ENCODE peak calls at places on chromosomes 3 and 15, in five cellular contexts. One of them, this sample, is unnamed.

GRCh38 chr3:48135773-48136495 is 52.3 kb downstream of the CDC25A start:
- DNase-seq in AG10803: peak; percentile 16
- DNase-seq in left ventricle myocardium inferior: no peak
- DNase-seq in cardiac muscle cell: peak; percentile 20
- DNase-seq in cardiac fibroblast: no peak
- DNase-seq in this sample: no peak

GRCh38 chr3:145776782-145777408 is 384.1 kb downstream of the PLOD2 start:
- DNase-seq in cardiac fibroblast: peak; percentile 86
- DNase-seq in cardiac muscle cell: peak; percentile 86
- DNase-seq in left ventricle myocardium inferior: no peak
- DNase-seq in AG10803: peak; percentile 71
- DNase-seq in this sample: peak; percentile 78

GRCh38 chr15:45573961-45574629 is 13.1 kb upstream of the BLOC1S6 start:
- DNase-seq in cardiac fibroblast: peak; percentile 8
- DNase-seq in left ventricle myocardium inferior: no peak
- DNase-seq in AG10803: peak; percentile 5
- DNase-seq in cardiac muscle cell: peak; percentile 6
- DNase-seq in this sample: peak; percentile 20

GRCh38 chr3:147002721-147003120 is 397.6 kb upstream of the PLSCR5 start:
- DNase-seq in cardiac muscle cell: no peak
- DNase-seq in cardiac fibroblast: no peak
- DNase-seq in left ventricle myocardium inferior: no peak
- DNase-seq in AG10803: peak; percentile 74
- DNase-seq in this sample: no peak

GRCh38 chr3:115922681-115923347 is 299.5 kb downstream of the GAP43 start:
- DNase-seq in left ventricle myocardium inferior: no peak
- DNase-seq in cardiac fibroblast: peak; percentile 55
- DNase-seq in AG10803: peak; percentile 49
- DNase-seq in cardiac muscle cell: peak; percentile 48
- DNase-seq in this sample: peak; percentile 30

GRCh38 chr15:39784125-39784524 is 1.5 kb upstream of the FSIP1 start:
- DNase-seq in left ventricle myocardium inferior: no peak
- DNase-seq in AG10803: no peak
- DNase-seq in cardiac muscle cell: peak; percentile 21
- DNase-seq in cardiac fibroblast: no peak
- DNase-seq in this sample: peak; percentile 37

GRCh38 chr3:39639344-39640236 is 169.8 kb upstream of the MYRIP start:
- DNase-seq in cardiac muscle cell: peak; percentile 94
- DNase-seq in cardiac fibroblast: peak; percentile 88
- DNase-seq in left ventricle myocardium inferior: no peak
- DNase-seq in AG10803: peak; percentile 90
- DNase-seq in this sample: peak; percentile 92

GRCh38 chr3:95711789-95712188 is 1102.6 kb upstream of the EPHA6 start:
- DNase-seq in left ventricle myocardium inferior: no peak
- DNase-seq in cardiac muscle cell: no peak
- DNase-seq in cardiac fibroblast: no peak
- DNase-seq in AG10803: no peak
- DNase-seq in this sample: no peak

GRCh38 chr3:194270627-194271458 is 80.3 kb downstream of the CPN2 start:
- DNase-seq in cardiac fibroblast: peak; percentile 86
- DNase-seq in AG10803: peak; percentile 54
- DNase-seq in cardiac muscle cell: peak; percentile 75
- DNase-seq in left ventricle myocardium inferior: peak; percentile 89
- DNase-seq in this sample: peak; percentile 39

GRCh38 chr3:65901236-65901635 is 137.5 kb downstream of the MAGI1 start:
- DNase-seq in cardiac fibroblast: peak; percentile 13
- DNase-seq in AG10803: peak; percentile 46
- DNase-seq in left ventricle myocardium inferior: no peak
- DNase-seq in cardiac muscle cell: peak; percentile 36
- DNase-seq in this sample: no peak

GRCh38 chr3:9600597-9600996 is 47.0 kb upstream of the LHFPL4 start:
- DNase-seq in AG10803: no peak
- DNase-seq in cardiac fibroblast: peak; percentile 35
- DNase-seq in cardiac muscle cell: peak; percentile 30
- DNase-seq in left ventricle myocardium inferior: peak; percentile 50
- DNase-seq in this sample: no peak

GRCh38 chr15:28262438-28262837 is 59.5 kb downstream of the HERC2 start:
- DNase-seq in AG10803: no peak
- DNase-seq in left ventricle myocardium inferior: no peak
- DNase-seq in cardiac fibroblast: no peak
- DNase-seq in cardiac muscle cell: no peak
- DNase-seq in this sample: no peak

GRCh38 chr15:77554306-77555080 is 78.2 kb downstream of the LINGO1 start:
- DNase-seq in AG10803: no peak
- DNase-seq in cardiac fibroblast: no peak
- DNase-seq in cardiac muscle cell: no peak
- DNase-seq in left ventricle myocardium inferior: no peak
- DNase-seq in this sample: no peak

GRCh38 chr3:194043516-194043915 is 92.4 kb upstream of the HES1 start:
- DNase-seq in left ventricle myocardium inferior: no peak
- DNase-seq in cardiac muscle cell: peak; percentile 52
- DNase-seq in cardiac fibroblast: peak; percentile 38
- DNase-seq in AG10803: peak; percentile 55
- DNase-seq in this sample: peak; percentile 23

GRCh38 chr3:154105218-154105975 is 15.8 kb upstream of the ARHGEF26 start:
- DNase-seq in left ventricle myocardium inferior: no peak
- DNase-seq in cardiac muscle cell: no peak
- DNase-seq in AG10803: no peak
- DNase-seq in cardiac fibroblast: peak; percentile 10
- DNase-seq in this sample: no peak

GRCh38 chr3:194537732-194538247 is 51.0 kb upstream of the ATP13A3 start:
- DNase-seq in AG10803: peak; percentile 83
- DNase-seq in cardiac muscle cell: peak; percentile 71
- DNase-seq in left ventricle myocardium inferior: no peak
- DNase-seq in cardiac fibroblast: peak; percentile 74
- DNase-seq in this sample: peak; percentile 54

GRCh38 chr3:13229291-13229949 is 156.2 kb upstream of the IQSEC1 start:
- DNase-seq in AG10803: no peak
- DNase-seq in left ventricle myocardium inferior: no peak
- DNase-seq in cardiac fibroblast: peak; percentile 14
- DNase-seq in cardiac muscle cell: peak; percentile 15
- DNase-seq in this sample: peak; percentile 65
- TF ChIP-seq CTCF in AG10803: peak; percentile 41
- TF ChIP-seq CTCF in left ventricle myocardium inferior: peak; percentile 33
- TF ChIP-seq CTCF in cardiac fibroblast: no peak
- TF ChIP-seq CTCF in cardiac muscle cell: peak; percentile 37
- TF ChIP-seq CTCF in this sample: peak; percentile 39

DNA sequence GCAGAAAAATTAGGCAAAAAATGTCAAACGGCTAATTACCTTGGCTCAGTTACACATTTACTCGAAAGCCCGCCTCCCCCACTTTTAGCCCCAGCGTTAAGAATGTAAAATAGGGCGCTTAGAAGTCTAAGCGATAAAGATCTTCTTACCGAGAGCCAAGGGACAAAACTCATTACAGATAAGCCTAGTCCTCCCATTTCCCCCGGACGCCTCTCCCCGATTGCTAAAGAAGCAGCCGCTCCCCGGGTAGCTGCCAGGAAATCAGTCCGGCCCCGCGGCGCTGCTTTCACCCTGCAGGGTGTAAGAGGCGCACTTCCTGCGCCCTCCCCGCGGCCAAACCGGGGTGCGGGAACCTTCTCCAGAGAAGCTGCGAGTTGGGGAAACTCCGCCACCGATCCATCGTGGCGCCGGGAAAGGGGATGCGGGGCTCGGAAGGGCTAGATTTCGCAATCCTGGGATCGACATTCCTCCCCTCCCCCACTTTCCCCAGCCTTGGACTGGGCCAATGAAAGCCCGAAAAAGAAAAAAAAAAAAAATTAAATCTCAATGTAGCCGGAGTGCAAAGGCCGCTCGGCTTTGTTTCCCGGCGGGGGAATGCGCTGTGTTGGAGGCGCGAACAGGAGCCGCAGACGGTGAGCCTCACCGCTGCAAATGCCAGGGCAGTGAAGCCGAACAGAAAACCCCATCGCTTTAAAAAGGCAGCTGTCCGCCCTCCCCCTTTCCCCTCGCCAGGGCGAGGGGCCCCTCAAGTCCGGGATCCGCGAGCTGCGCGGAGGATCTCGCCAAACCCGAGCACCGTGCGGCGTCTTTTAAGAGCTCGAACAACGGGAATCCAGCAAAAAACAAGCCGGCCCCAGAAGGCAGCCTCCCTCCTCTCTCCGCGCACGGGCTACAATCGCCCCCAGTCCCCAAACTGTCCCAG is 658 bp upstream of the PTPRG start:
- DNase-seq in left ventricle myocardium inferior: peak; percentile 88
- DNase-seq in cardiac fibroblast: peak; percentile 91
- DNase-seq in AG10803: peak; percentile 85
- DNase-seq in cardiac muscle cell: peak; percentile 95
- DNase-seq in this sample: peak; percentile 93
- TF ChIP-seq CTCF in left ventricle myocardium inferior: peak; percentile 44
- TF ChIP-seq CTCF in cardiac fibroblast: peak; percentile 28
- TF ChIP-seq CTCF in AG10803: no peak
- TF ChIP-seq CTCF in cardiac muscle cell: peak; percentile 17
- TF ChIP-seq CTCF in this sample: no peak

GRCh38 chr3:126467611-126467955 is 8.1 kb downstream of the ZXDC start:
- DNase-seq in AG10803: no peak
- DNase-seq in cardiac muscle cell: no peak
- DNase-seq in cardiac fibroblast: no peak
- DNase-seq in left ventricle myocardium inferior: no peak
- DNase-seq in this sample: no peak

GRCh38 chr3:126464997-126465396 is 10.7 kb downstream of the ZXDC start:
- DNase-seq in cardiac fibroblast: no peak
- DNase-seq in AG10803: no peak
- DNase-seq in left ventricle myocardium inferior: no peak
- DNase-seq in cardiac muscle cell: no peak
- DNase-seq in this sample: no peak

GRCh38 chr3:126464494-126464893 is 11.2 kb downstream of the ZXDC start:
- DNase-seq in AG10803: no peak
- DNase-seq in left ventricle myocardium inferior: no peak
- DNase-seq in cardiac fibroblast: no peak
- DNase-seq in cardiac muscle cell: no peak
- DNase-seq in this sample: no peak

GRCh38 chr3:126466886-126467610 is 8.6 kb downstream of the ZXDC start:
- DNase-seq in AG10803: no peak
- DNase-seq in left ventricle myocardium inferior: no peak
- DNase-seq in cardiac muscle cell: no peak
- DNase-seq in cardiac fibroblast: no peak
- DNase-seq in this sample: no peak

DNA sequence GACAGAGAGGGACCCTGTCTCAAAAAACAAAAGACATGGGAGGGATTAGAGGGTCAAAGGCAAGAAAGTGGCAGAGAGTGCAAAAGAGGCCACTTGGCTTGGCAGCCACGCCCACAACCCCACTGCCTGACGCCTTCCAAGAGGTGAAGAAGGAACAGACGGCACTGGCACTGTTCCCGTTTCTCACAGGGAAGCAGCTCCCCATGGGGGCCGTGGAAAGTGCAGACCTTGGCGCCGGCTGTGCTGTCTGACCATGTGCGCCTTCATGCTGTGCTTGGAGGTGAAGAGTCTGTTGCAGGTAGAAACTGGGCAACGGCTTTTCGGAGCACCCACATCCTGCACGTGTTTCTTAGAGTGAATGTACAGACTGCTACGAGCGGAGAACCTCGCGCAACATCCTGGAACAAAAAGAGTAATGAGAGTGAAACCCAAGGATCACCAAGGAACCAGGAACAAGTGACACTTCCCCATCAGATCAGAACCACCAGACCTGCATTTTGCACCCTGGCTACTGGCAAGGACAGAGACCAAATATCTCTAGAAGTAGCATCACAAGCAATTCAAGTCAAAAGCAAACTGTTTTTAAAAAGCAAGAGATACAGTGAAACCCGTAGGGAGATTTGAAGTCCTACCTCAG is 9.6 kb downstream of the ZXDC start:
- DNase-seq in AG10803: no peak
- DNase-seq in cardiac fibroblast: no peak
- DNase-seq in left ventricle myocardium inferior: no peak
- DNase-seq in cardiac muscle cell: no peak
- DNase-seq in this sample: no peak
- TF ChIP-seq CTCF in AG10803: no peak
- TF ChIP-seq CTCF in cardiac fibroblast: no peak
- TF ChIP-seq CTCF in left ventricle myocardium inferior: no peak
- TF ChIP-seq CTCF in cardiac muscle cell: no peak
- TF ChIP-seq CTCF in this sample: no peak

GRCh38 chr3:138063416-138063815 is 52.0 kb downstream of the DZIP1L start:
- DNase-seq in AG10803: no peak
- DNase-seq in cardiac muscle cell: no peak
- DNase-seq in left ventricle myocardium inferior: no peak
- DNase-seq in cardiac fibroblast: no peak
- DNase-seq in this sample: no peak
- TF ChIP-seq CTCF in AG10803: no peak
- TF ChIP-seq CTCF in cardiac muscle cell: no peak
- TF ChIP-seq CTCF in left ventricle myocardium inferior: no peak
- TF ChIP-seq CTCF in cardiac fibroblast: no peak
- TF ChIP-seq CTCF in this sample: no peak